ENCODE peak calls at places on chromosomes 2 and 18, in nine cellular contexts. D is NCI-H1092 treated with DMSO at 0.1 percent for 48 hours, N is tibial nerve, W is AG08396, R is fibroblast of villous mesenchyme, L is AG04450, Q is NCI-H1417, Z is upper lobe of right lung, Y is amniotic stem cell. V is an unnamed sample.

GRCh38 chr2:141260895-141261294 is 869.9 kb downstream of the LRP1B start:
- DNase-seq in D (no peak), N (no peak), W (no peak), R (no peak), L (no peak), Q (peak; percentile 13), Z (no peak), Y (no peak), V (no peak)

GRCh38 chr2:63587814-63588384 is 378 bp downstream of the WDPCP start:
- DNase-seq in D (no peak), N (no peak), W (no peak), R (peak; percentile 24), L (no peak), Q (peak; percentile 71), Z (no peak), Y (no peak), V (no peak)

GRCh38 chr2:27832396-27832795 is 57.8 kb downstream of the RBKS start:
- DNase-seq in D (no peak), N (no peak), W (no peak), R (peak; percentile 37), L (no peak), Q (no peak), Z (no peak), Y (peak; percentile 41), V (no peak)

GRCh38 chr18:44601447-44601846 is 79.2 kb upstream of the SETBP1 start:
- DNase-seq in D (no peak), N (no peak), W (no peak), R (peak; percentile 92), L (no peak), Q (peak; percentile 40), Z (no peak), Y (peak; percentile 9), V (no peak)

GRCh38 chr18:61771861-61772260 is 120.9 kb downstream of the RNF152 start:
- DNase-seq in D (no peak), N (no peak), W (no peak), R (no peak), L (no peak), Q (no peak), Z (no peak), Y (no peak), V (no peak)

GRCh38 chr2:28991021-28991420 is 9.9 kb downstream of the TOGARAM2 start:
- DNase-seq in D (no peak), N (no peak), W (peak; percentile 68), R (peak; percentile 55), L (no peak), Q (no peak), Z (no peak), Y (no peak), V (no peak)

GRCh38 chr2:210128961-210129360 is 42.2 kb downstream of the KANSL1L start:
- DNase-seq in D (peak; percentile 7), N (no peak), W (no peak), R (no peak), L (no peak), Q (peak; percentile 67), Z (no peak), Y (no peak), V (no peak)

GRCh38 chr2:180776924-180777323 is 203.5 kb upstream of the UBE2E3 start:
- DNase-seq in D (no peak), N (no peak), W (no peak), R (peak; percentile 56), L (no peak), Q (no peak), Z (no peak), Y (no peak), V (no peak)

GRCh38 chr2:10449838-10450691 is 1.9 kb upstream of the ODC1 start:
- DNase-seq in D (no peak), N (no peak), W (no peak), R (no peak), L (no peak), Q (no peak), Z (peak; percentile 77), Y (no peak), V (peak; percentile 83)

GRCh38 chr2:203743441-203743932 is 37.0 kb downstream of the CD28 start:
- DNase-seq in D (no peak), N (no peak), W (peak; percentile 31), R (peak; percentile 20), L (no peak), Q (no peak), Z (no peak), Y (no peak), V (no peak)

GRCh38 chr18:7273301-7273911 is 42.5 kb downstream of the LRRC30 start:
- DNase-seq in D (no peak), N (peak; percentile 46), W (peak; percentile 27), R (peak; percentile 71), L (no peak), Q (peak; percentile 40), Z (peak; percentile 82), Y (peak; percentile 2), V (no peak)

GRCh38 chr2:24269270-24269669 is 91.1 kb downstream of the ITSN2 start:
- DNase-seq in D (no peak), N (no peak), W (no peak), R (no peak), L (no peak), Q (no peak), Z (no peak), Y (no peak), V (no peak)

GRCh38 chr2:128457716-128458115 is 139.0 kb upstream of the HS6ST1 start:
- DNase-seq in D (no peak), N (no peak), W (no peak), R (no peak), L (no peak), Q (no peak), Z (peak; percentile 19), Y (no peak), V (no peak)

GRCh38 chr18:67211646-67212045 is 304.9 kb downstream of the DSEL start:
- DNase-seq in D (no peak), N (no peak), W (peak; percentile 32), R (no peak), L (no peak), Q (no peak), Z (no peak), Y (no peak), V (no peak)

GRCh38 chr2:59233448-59233847 is 992.3 kb upstream of the FANCL start:
- DNase-seq in D (no peak), N (no peak), W (no peak), R (no peak), L (no peak), Q (no peak), Z (no peak), Y (no peak), V (no peak)

GRCh38 chr2:453132-453531 is 165.2 kb upstream of the ALKAL2 start:
- DNase-seq in D (no peak), N (no peak), W (no peak), R (no peak), L (no peak), Q (no peak), Z (no peak), Y (no peak), V (no peak)

GRCh38 chr2:207734264-207734635 is 22.8 kb downstream of the CCNYL1 start:
- DNase-seq in D (peak; percentile 2), N (no peak), W (peak; percentile 18), R (peak; percentile 48), L (no peak), Q (peak; percentile 29), Z (no peak), Y (no peak), V (no peak)

GRCh38 chr2:58042486-58042970 is 4.1 kb upstream of the VRK2 start:
- DNase-seq in D (peak; percentile 18), N (no peak), W (peak; percentile 36), R (peak; percentile 73), L (peak; percentile 49), Q (peak; percentile 74), Z (no peak), Y (peak; percentile 24), V (peak; percentile 86)

GRCh38 chr2:176152350-176153181 is 1.2 kb downstream of the HOXD4 start:
- DNase-seq in D (no peak), N (no peak), W (no peak), R (no peak), L (no peak), Q (peak; percentile 76), Z (no peak), Y (no peak), V (no peak)

GRCh38 chr2:28586864-28587263 is 91.0 kb downstream of the PLB1 start:
- DNase-seq in D (no peak), N (no peak), W (no peak), R (no peak), L (no peak), Q (no peak), Z (peak; percentile 61), Y (no peak), V (no peak)

GRCh38 chr2:225103737-225104141 is 61.5 kb upstream of the DOCK10 start:
- DNase-seq in D (no peak), N (no peak), W (no peak), R (peak; percentile 21), L (no peak), Q (no peak), Z (no peak), Y (no peak), V (no peak)

GRCh38 chr18:74416124-74416523 is 41.0 kb downstream of the DIPK1C start:
- DNase-seq in D (no peak), N (no peak), W (no peak), R (no peak), L (no peak), Q (no peak), Z (no peak), Y (no peak), V (no peak)

GRCh38 chr2:200050921-200051620 is 95.7 kb downstream of the MAIP1 start:
- DNase-seq in D (no peak), N (no peak), W (no peak), R (no peak), L (no peak), Q (no peak), Z (no peak), Y (no peak), V (no peak)

GRCh38 chr2:172698041-172698863 is 37.4 kb upstream of the RAPGEF4 start:
- DNase-seq in D (no peak), N (no peak), W (peak; percentile 59), R (peak; percentile 86), L (peak; percentile 80), Q (no peak), Z (no peak), Y (peak; percentile 88), V (no peak)